ENCODE peak calls at places on chromosomes 11 and 22, in seven cellular contexts. P, R, M, W, U, Q and G are unnamed samples. For H3K27me3, the result is how much of the 10 kb centered on the place peaks cover.

GRCh38 chr11:111283945-111284481 is 14.3 kb upstream of the POU2AF3 start:
- DNase-seq in P (no peak), R (no peak), M (no peak), W (no peak), U (peak), Q (no peak), G (no peak)

GRCh38 chr11:64476866-64477265 is 114.2 kb upstream of the SLC22A12 start:
- DNase-seq in P (no peak), R (no peak), M (no peak), W (no peak), U (no peak), Q (no peak), G (no peak)

GRCh38 chr11:2772544-2773031 is 72.8 kb upstream of the KCNQ1OT1 start:
- DNase-seq in P (no peak), R (peak), M (no peak), W (peak), U (no peak), Q (no peak), G (peak)

GRCh38 chr11:70327717-70328116 is 57.2 kb downstream of the PPFIA1 start:
- DNase-seq in P (no peak), R (no peak), M (no peak), W (no peak), U (no peak), Q (no peak), G (no peak)

GRCh38 chr22:26826431-26826935 is 169.1 kb downstream of the MIAT start:
- DNase-seq in P (no peak), R (no peak), M (no peak), W (no peak), U (no peak), Q (no peak), G (no peak)

GRCh38 chr11:128508785-128509518 is 78.4 kb downstream of the ETS1 start:
- DNase-seq in P (no peak), R (no peak), M (no peak), W (peak), U (no peak), Q (no peak), G (no peak)

GRCh38 chr22:29427176-29427760 is 11.1 kb upstream of the RFPL1 start:
- DNase-seq in P (no peak), R (no peak), M (no peak), W (no peak), U (no peak), Q (no peak), G (no peak)

GRCh38 chr11:103737791-103738190 is 298.6 kb upstream of the DDI1 start:
- DNase-seq in P (no peak), R (no peak), M (no peak), W (peak), U (no peak), Q (no peak), G (no peak)

GRCh38 chr22:28999510-29000224 is 62.0 kb downstream of the C22orf31 start:
- DNase-seq in P (no peak), R (no peak), M (no peak), W (no peak), U (no peak), Q (no peak), G (no peak)

GRCh38 chr22:44933829-44934735 is 75.7 kb downstream of the PHF21B start:
- DNase-seq in P (no peak), R (no peak), M (no peak), W (no peak), U (no peak), Q (no peak), G (no peak)

GRCh38 chr11:34356130-34356529 is 1.7 kb downstream of the ABTB2 start:
- DNase-seq in P (no peak), R (no peak), M (no peak), W (no peak), U (no peak), Q (no peak), G (no peak)

GRCh38 chr11:65927904-65928397 is 8.7 kb downstream of the DRAP1 start:
- DNase-seq in P (no peak), R (no peak), M (peak), W (no peak), U (no peak), Q (no peak), G (no peak)

GRCh38 chr11:125022551-125022950 is 40.6 kb upstream of the SLC37A2 start:
- DNase-seq in P (no peak), R (no peak), M (no peak), W (no peak), U (no peak), Q (no peak), G (no peak)

DNA sequence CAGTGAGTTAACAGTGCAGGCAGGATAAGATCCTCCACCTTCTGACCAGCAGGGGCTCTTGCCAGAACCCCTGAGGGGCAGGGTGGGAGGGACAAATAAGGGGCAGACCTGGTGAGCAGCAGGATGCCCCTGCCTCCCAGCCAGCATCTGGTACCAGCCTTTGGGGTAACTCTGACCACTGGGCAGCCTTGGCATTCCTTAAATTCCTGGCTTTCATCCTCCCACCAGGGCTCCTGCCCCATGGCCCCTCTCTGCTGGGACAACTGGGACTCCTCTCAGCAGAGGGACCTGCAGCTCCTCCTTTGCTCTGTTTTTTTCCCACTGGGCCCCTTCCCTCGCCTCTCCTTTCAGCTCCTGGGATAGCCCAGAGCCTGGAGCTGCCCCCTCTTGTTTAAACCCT is 98.0 kb upstream of the CD82 start:
- DNase-seq in P (no peak), R (no peak), M (no peak), W (no peak), U (no peak), Q (no peak), G (no peak)
- H3K27me3 ChIP-seq in P (under half), R (under half), M (under half), W (under half), U (under half), Q (under half), G (under half)

DNA sequence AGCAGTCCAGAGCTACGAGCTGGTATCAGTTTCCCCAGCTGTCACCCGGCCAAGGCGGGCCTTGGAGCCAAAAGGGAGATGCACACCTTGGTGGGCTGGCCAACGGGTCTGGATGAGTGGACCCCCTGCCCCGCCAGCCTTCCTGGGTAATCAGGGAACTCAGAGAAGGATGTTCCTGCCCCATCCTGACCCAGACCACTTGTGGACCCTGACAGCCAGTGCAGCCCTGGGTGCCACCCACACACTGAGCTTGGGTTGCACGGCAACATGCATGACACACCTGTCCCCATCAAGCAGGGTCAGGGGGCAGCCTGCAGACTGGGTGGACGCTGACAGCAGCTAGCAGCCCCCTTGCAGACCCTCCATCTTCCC is 8.6 kb downstream of the SLC25A1 start:
- DNase-seq in P (no peak), R (no peak), M (no peak), W (no peak), U (no peak), Q (no peak), G (no peak)
- H3K27me3 ChIP-seq in P (under half), R (under half), M (under half), W (under half), U (under half), Q (under half), G (under half)

GRCh38 chr11:123186291-123186690 is 8.8 kb downstream of the CLMP start:
- DNase-seq in P (no peak), R (no peak), M (no peak), W (no peak), U (no peak), Q (no peak), G (no peak)

GRCh38 chr11:123184531-123184930 is 10.5 kb downstream of the CLMP start:
- DNase-seq in P (no peak), R (no peak), M (no peak), W (no peak), U (no peak), Q (no peak), G (no peak)

GRCh38 chr11:123187221-123187620 is 7.8 kb downstream of the CLMP start:
- DNase-seq in P (no peak), R (no peak), M (no peak), W (no peak), U (no peak), Q (no peak), G (no peak)

GRCh38 chr11:123183391-123184099 is 11.5 kb downstream of the CLMP start:
- DNase-seq in P (no peak), R (no peak), M (no peak), W (peak), U (no peak), Q (no peak), G (no peak)

GRCh38 chr11:123185326-123185725 is 9.7 kb downstream of the CLMP start:
- DNase-seq in P (peak), R (no peak), M (no peak), W (no peak), U (no peak), Q (no peak), G (no peak)
- H3K27me3 ChIP-seq in P (under half), R (under half), M (under half), W (under half), U (under half), Q (under half), G (under half)

DNA sequence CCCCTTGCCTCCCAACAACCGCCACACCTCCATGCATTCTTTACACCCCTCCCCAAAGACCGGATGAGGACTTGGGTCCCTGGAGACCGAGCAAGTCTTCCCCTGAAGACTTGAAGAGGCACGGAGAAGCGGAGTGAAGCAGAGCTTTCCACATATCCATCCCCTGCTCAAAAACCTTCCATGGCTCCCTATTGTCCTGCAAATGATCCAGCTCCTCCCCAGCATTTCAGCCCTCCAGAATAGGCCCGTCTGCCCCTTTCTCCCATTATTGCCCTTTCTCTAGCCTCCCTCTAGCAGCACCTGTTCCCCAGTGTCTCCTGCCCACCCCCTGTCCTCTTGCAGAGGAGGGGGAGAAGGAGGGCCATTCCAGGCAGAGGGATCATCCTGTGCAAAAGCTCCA is 59.8 kb downstream of the CYTH4 start:
- DNase-seq in P (no peak), R (no peak), M (no peak), W (no peak), U (no peak), Q (no peak), G (no peak)
- H3K27me3 ChIP-seq in P (under half), R (under half), M (under half), W (under half), U (under half), Q (under half), G (under half)

DNA sequence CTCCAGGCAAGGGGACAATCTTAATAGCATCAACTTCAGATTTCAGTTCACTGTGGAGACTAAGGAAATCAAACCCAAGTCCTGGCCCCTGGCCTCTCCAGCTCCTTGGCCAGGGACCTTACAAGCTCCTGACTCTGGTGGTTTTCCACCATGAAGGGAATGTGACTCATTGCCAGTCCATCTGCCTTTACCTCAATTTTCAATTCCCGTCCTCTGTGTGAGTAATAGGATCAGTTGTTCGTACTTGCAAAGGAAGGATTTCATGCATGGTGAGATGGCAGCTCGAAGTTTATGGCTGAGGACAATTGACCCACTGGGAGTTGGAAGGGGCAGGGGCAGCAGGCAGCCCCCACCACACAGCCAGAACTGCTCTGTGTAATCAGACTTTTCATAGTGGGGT is 42.5 kb downstream of the INSC start:
- DNase-seq in P (no peak), R (no peak), M (no peak), W (peak), U (no peak), Q (no peak), G (no peak)
- H3K27me3 ChIP-seq in P (under half), R (under half), M (under half), W (under half), U (under half), Q (under half), G (under half)